ENCODE peak calls at places on chromosomes 7 and 10, in five cellular contexts. J is H9, N is H1, L is IMR-90, B is neuronal stem cell. H is an unnamed sample.

GRCh38 chr7:151012921-151013347 is 11.4 kb downstream of the ATG9B start:
- DNase-seq in J (peak; percentile 76), N (no peak), L (no peak), B (no peak), H (peak; percentile 79)

GRCh38 chr10:79269969-79270368 is 77.3 kb upstream of the PPIF start:
- DNase-seq in J (no peak), N (no peak), L (no peak), B (no peak), H (no peak)

GRCh38 chr7:108497082-108497725 is 28.7 kb downstream of the PNPLA8 start:
- DNase-seq in J (no peak), N (no peak), L (peak; percentile 52), B (peak; percentile 50), H (peak; percentile 31)

GRCh38 chr7:123601530-123601929 is at the start of gene ASB15:
- DNase-seq in J (no peak), N (no peak), L (no peak), B (no peak), H (no peak)

GRCh38 chr7:157580324-157580723 is 243.5 kb downstream of the DNAJB6 start:
- DNase-seq in J (no peak), N (no peak), L (no peak), B (no peak), H (no peak)

GRCh38 chr10:6995846-6996245 is 415.0 kb downstream of the SFMBT2 start:
- DNase-seq in J (no peak), N (no peak), L (peak; percentile 4), B (no peak), H (peak; percentile 10)

GRCh38 chr10:15813415-15813814 is 46.9 kb downstream of the MINDY3 start:
- DNase-seq in J (no peak), N (no peak), L (peak; percentile 41), B (no peak), H (no peak)

GRCh38 chr7:135147899-135148721 is at the start of gene TMEM140:
- DNase-seq in J (no peak), N (no peak), L (peak; percentile 64), B (no peak), H (peak; percentile 52)

GRCh38 chr10:130472236-130472635 is 336.0 kb downstream of the GLRX3 start:
- DNase-seq in J (no peak), N (no peak), L (no peak), B (no peak), H (no peak)

GRCh38 chr10:118873738-118874105 is 119.0 kb upstream of the CACUL1 start:
- DNase-seq in J (no peak), N (no peak), L (no peak), B (no peak), H (peak; percentile 86)

GRCh38 chr10:83545901-83546391 is 593.4 kb upstream of the GHITM start:
- DNase-seq in J (no peak), N (no peak), L (no peak), B (peak; percentile 4), H (peak; percentile 93)

GRCh38 chr7:76333388-76334101 is 25.2 kb downstream of the YWHAG start:
- DNase-seq in J (no peak), N (no peak), L (no peak), B (no peak), H (peak; percentile 94)

GRCh38 chr7:2713370-2713769 is 25.4 kb downstream of the AMZ1 start:
- DNase-seq in J (no peak), N (no peak), L (no peak), B (no peak), H (no peak)

GRCh38 chr10:11082551-11082950 is 64.9 kb downstream of the CELF2 start:
- DNase-seq in J (no peak), N (no peak), L (peak; percentile 1), B (no peak), H (no peak)

GRCh38 chr7:100539436-100540006 is 518 bp downstream of the AGFG2 start:
- DNase-seq in J (peak; percentile 39), N (no peak), L (no peak), B (no peak), H (no peak)

GRCh38 chr10:72253002-72253401 is 20.7 kb upstream of the DDIT4 start:
- DNase-seq in J (no peak), N (no peak), L (no peak), B (no peak), H (no peak)

GRCh38 chr10:72254891-72255568 is 18.7 kb upstream of the DDIT4 start:
- DNase-seq in J (peak; percentile 90), N (no peak), L (peak; percentile 57), B (peak; percentile 44), H (no peak)

GRCh38 chr10:72257051-72257892 is 16.5 kb upstream of the DDIT4 start:
- DNase-seq in J (no peak), N (no peak), L (no peak), B (no peak), H (peak; percentile 49)

GRCh38 chr10:72258617-72259016 is 15.1 kb upstream of the DDIT4 start:
- DNase-seq in J (no peak), N (no peak), L (no peak), B (no peak), H (no peak)

GRCh38 chr10:72255977-72256729 is 17.6 kb upstream of the DDIT4 start:
- DNase-seq in J (no peak), N (no peak), L (no peak), B (no peak), H (no peak)
- H4K8ac ChIP-seq in J (no peak overlapping the region), N (peak overlapping the region; percentile 63), L (no peak overlapping the region), B (no peak overlapping the region), H (no peak overlapping the region)

GRCh38 chr10:110918633-110919348 is at the start of gene BBIP1:
- DNase-seq in J (no peak), N (peak; percentile 99), L (peak; percentile 100), B (peak; percentile 99), H (peak; percentile 100)

GRCh38 chr10:110915035-110915434 is 3.9 kb downstream of the BBIP1 start:
- DNase-seq in J (no peak), N (no peak), L (no peak), B (no peak), H (no peak)

GRCh38 chr10:110918269-110918632 is 729 bp downstream of the BBIP1 start:
- DNase-seq in J (peak; percentile 96), N (peak; percentile 89), L (peak; percentile 94), B (no peak), H (peak; percentile 98)

GRCh38 chr10:110914411-110914810 is 4.6 kb downstream of the BBIP1 start:
- DNase-seq in J (no peak), N (no peak), L (peak; percentile 67), B (no peak), H (no peak)

DNA sequence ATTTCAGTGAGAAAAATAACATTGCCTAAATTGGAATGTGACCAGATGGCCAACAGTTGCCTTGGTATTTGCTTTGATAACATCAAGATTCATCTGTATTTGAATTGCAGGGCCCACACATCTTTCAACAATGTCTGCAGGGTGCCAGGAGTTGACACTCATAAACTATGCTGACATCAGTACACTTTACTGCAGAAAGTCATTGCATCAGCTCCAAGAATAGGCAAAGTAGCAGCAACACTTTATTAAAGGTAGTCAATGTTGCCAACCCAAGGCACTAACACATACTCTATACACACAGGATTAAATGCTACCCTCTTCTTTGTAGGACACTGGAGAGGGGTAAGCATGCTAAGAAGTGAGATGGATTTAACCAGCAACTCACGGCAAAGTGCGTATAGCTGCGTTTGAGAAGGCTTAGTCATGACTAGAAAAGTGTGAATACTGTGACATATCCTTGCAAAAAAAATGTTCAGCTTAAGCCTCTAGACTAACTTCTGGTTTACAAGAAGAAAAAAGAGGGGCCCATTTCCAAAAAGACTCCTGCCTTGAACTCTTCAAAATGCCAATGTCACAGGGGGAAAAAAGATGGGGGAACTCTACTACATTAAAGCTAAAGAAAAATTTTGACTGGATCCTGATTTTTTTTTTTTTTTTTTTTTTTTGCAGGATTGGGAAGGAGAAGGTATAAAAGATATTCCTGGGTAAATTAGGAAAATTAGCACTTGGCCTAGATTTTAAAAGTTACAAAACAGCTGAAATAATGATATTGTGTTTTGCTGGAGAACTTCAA is 2.2 kb downstream of the BBIP1 start:
- DNase-seq in J (no peak), N (no peak), L (peak; percentile 87), B (no peak), H (peak; percentile 83)
- H2BK5ac ChIP-seq in J (no peak overlapping the region), N (peak overlapping the region; percentile 22), L (peak overlapping the region; percentile 95), B (no peak overlapping the region), H (no peak overlapping the region)

DNA sequence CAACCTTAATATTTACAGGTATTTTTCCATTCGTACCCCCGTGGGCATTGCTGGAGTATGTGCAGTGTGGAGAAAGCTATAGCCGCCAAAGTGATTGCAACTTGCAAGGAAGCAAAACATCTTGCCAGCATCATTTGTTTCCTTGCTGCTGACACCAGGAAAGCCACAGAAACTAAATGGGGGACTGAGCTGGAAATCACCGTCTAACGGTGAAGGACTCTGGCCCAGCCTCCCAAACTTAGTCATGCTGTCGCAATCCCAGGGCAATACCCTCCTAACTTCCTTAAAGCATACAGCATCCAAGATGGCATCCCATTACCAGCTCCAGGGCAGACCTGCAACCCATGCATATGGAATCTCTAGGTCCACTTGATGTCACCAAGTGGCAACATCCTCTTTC is 8.5 kb downstream of the CALN1 start:
- DNase-seq in J (no peak), N (no peak), L (no peak), B (no peak), H (no peak)
- H4K8ac ChIP-seq in J (no peak overlapping the region), N (no peak overlapping the region), L (no peak overlapping the region), B (no peak overlapping the region), H (no peak overlapping the region)

GRCh38 chr7:106568680-106569499 is 92.1 kb downstream of the CCDC71L start:
- DNase-seq in J (peak; percentile 40), N (no peak), L (peak; percentile 85), B (no peak), H (peak; percentile 99)
- H2BK5ac ChIP-seq in J (no peak overlapping the region), N (peak overlapping the region; percentile 37), L (peak overlapping the region; percentile 63), B (no peak overlapping the region), H (peak overlapping the region; percentile 30)

H was measured in trophoblast cell.